ENCODE peak calls at places on chromosomes 7 and 10, in seven cellular contexts. V is IMR-90, J is right lobe of liver, Z is AG09309, N is RWPE1, A is heart left ventricle, T is HFFc6. F is an unnamed sample.
A peak's percentile ranks its signal among the peaks of the same experiment; 100 is the strongest.

GRCh38 chr10:103983367-103983911 is 16.5 kb downstream of the SLK start:
- DNase-seq in V (no peak), J (no peak), Z (no peak), N (no peak), A (no peak), T (no peak), F (no peak)

GRCh38 chr7:157136372-157136771 is 2.4 kb upstream of the UBE3C start:
- DNase-seq in V (peak; percentile 94), J (no peak), Z (peak; percentile 53), N (peak; percentile 55), A (no peak), T (peak; percentile 83), F (no peak)

GRCh38 chr10:107653832-107654287 is 489.4 kb upstream of the SORCS1 start:
- DNase-seq in V (peak; percentile 5), J (no peak), Z (peak; percentile 1), N (peak; percentile 11), A (peak; percentile 9), T (no peak), F (no peak)

GRCh38 chr7:167976-168791 is 24.2 kb upstream of the FAM20C start:
- DNase-seq in V (no peak), J (no peak), Z (no peak), N (no peak), A (no peak), T (no peak), F (peak; percentile 58)

GRCh38 chr10:12504628-12505027 is 155.3 kb downstream of the CAMK1D start:
- DNase-seq in V (no peak), J (no peak), Z (no peak), N (no peak), A (no peak), T (no peak), F (peak; percentile 41)

GRCh38 chr7:24573554-24574338 is 494 bp downstream of the PALS2 start:
- DNase-seq in V (peak; percentile 50), J (peak; percentile 59), Z (no peak), N (peak; percentile 54), A (peak; percentile 29), T (peak; percentile 31), F (peak; percentile 77)

GRCh38 chr10:122054046-122055025 is 65.4 kb downstream of the TACC2 start:
- DNase-seq in V (peak; percentile 68), J (peak; percentile 63), Z (no peak), N (peak; percentile 62), A (peak; percentile 72), T (peak; percentile 54), F (peak; percentile 76)

GRCh38 chr10:88038268-88038667 is 174.8 kb downstream of the PTEN start:
- DNase-seq in V (peak; percentile 92), J (no peak), Z (no peak), N (no peak), A (no peak), T (peak; percentile 50), F (no peak)

GRCh38 chr10:93437000-93437945 is 44.9 kb downstream of the MYOF start:
- DNase-seq in V (peak; percentile 99), J (peak; percentile 31), Z (peak; percentile 97), N (peak; percentile 94), A (peak; percentile 83), T (peak; percentile 98), F (peak; percentile 82)

DNA sequence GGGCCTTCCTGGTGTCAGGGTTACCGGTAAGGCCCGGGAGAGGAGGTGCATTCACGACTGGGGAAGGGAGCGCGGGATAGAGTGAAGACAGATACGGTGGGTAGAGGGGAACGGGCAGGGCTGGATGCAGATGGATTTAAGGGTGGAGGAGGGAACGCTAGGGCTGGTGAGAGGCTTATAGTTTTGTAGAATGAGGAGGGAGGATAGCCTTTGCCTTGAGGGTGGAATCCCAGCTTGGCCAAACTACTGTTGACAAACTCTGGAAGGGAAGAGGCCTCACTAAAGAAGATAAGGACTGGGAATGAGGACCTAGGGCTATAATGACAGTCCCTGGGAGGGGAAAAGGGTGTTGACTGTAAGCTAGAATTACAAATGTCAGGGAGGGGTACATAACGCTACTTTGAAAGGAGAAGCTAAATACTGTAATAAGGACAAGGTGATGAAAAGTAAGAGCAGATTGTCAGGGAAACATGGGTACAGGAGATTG is 662 bp downstream of the BTRC start:
- DNase-seq in V (no peak), J (no peak), Z (no peak), N (peak; percentile 28), A (no peak), T (no peak), F (no peak)
- TF ChIP-seq CTCF in V (no peak), J (no peak), Z (no peak), N (no peak), A (no peak), T (no peak), F (no peak)

GRCh38 chr10:89374716-89375115 is 3.1 kb upstream of the IFIT1B start:
- DNase-seq in V (no peak), J (no peak), Z (no peak), N (no peak), A (peak; percentile 27), T (no peak), F (no peak)

GRCh38 chr10:89373916-89374711 is 3.7 kb upstream of the IFIT1B start:
- DNase-seq in V (peak; percentile 94), J (peak; percentile 73), Z (peak; percentile 91), N (no peak), A (peak; percentile 90), T (peak; percentile 94), F (no peak)

GRCh38 chr10:89382757-89383156 is 4.9 kb downstream of the IFIT1B start:
- DNase-seq in V (peak; percentile 18), J (no peak), Z (no peak), N (no peak), A (no peak), T (no peak), F (no peak)

GRCh38 chr10:89378006-89378627 is at the start of gene IFIT1B:
- DNase-seq in V (no peak), J (no peak), Z (no peak), N (no peak), A (no peak), T (no peak), F (no peak)
- TF ChIP-seq CTCF in V (no peak), J (no peak), Z (no peak), N (no peak), A (no peak), T (no peak), F (no peak)

GRCh38 chr7:55249332-55249731 is 115.8 kb upstream of the LANCL2 start:
- DNase-seq in V (no peak), J (no peak), Z (no peak), N (no peak), A (no peak), T (no peak), F (no peak)

GRCh38 chr7:55251313-55251712 is 113.8 kb upstream of the LANCL2 start:
- DNase-seq in V (no peak), J (no peak), Z (no peak), N (no peak), A (no peak), T (no peak), F (no peak)

GRCh38 chr7:55251911-55252310 is 113.2 kb upstream of the LANCL2 start:
- DNase-seq in V (no peak), J (no peak), Z (no peak), N (no peak), A (no peak), T (no peak), F (no peak)

GRCh38 chr7:55248526-55248925 is 116.6 kb upstream of the LANCL2 start:
- DNase-seq in V (no peak), J (no peak), Z (no peak), N (no peak), A (no peak), T (no peak), F (no peak)

DNA sequence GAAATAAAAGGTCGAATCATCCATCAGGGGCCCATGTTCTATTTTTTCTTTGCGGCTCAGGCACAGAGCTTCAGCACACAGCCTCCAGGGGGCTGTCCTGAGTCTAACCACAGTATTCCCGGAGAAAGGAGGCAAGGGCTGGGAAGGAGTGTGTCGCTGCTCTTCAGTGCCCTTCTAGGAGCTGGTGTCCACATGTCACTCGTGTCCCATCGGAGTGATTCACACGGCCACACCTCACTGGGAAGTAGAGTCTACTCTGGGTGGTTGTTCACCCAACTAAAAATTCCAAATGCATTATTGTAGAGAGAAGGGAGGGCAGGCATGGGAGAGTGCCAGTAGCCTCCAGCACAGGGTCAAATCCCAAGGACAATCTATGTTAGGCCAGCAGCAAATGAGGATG is 114.8 kb upstream of the LANCL2 start:
- DNase-seq in V (no peak), J (no peak), Z (no peak), N (peak; percentile 34), A (no peak), T (no peak), F (no peak)
- TF ChIP-seq CTCF in V (peak; percentile 42), J (peak; percentile 61), Z (peak; percentile 56), N (peak; percentile 48), A (peak; percentile 20), T (peak; percentile 72), F (peak; percentile 47)

GRCh38 chr7:88344271-88344670 is 37.6 kb upstream of the STEAP4 start:
- DNase-seq in V (no peak), J (no peak), Z (no peak), N (no peak), A (no peak), T (no peak), F (no peak)

GRCh38 chr7:88346357-88346756 is 39.7 kb upstream of the STEAP4 start:
- DNase-seq in V (no peak), J (no peak), Z (no peak), N (no peak), A (no peak), T (no peak), F (no peak)

GRCh38 chr7:88344956-88345832 is 38.5 kb upstream of the STEAP4 start:
- DNase-seq in V (no peak), J (peak; percentile 54), Z (no peak), N (peak; percentile 26), A (peak; percentile 33), T (no peak), F (peak; percentile 80)

GRCh38 chr7:88350118-88350517 is 43.4 kb upstream of the STEAP4 start:
- DNase-seq in V (no peak), J (no peak), Z (no peak), N (no peak), A (no peak), T (no peak), F (no peak)

GRCh38 chr7:88347098-88347497 is 40.4 kb upstream of the STEAP4 start:
- DNase-seq in V (no peak), J (peak; percentile 47), Z (no peak), N (no peak), A (no peak), T (no peak), F (peak; percentile 68)
- TF ChIP-seq CTCF in V (no peak), J (no peak), Z (no peak), N (no peak), A (no peak), T (no peak), F (no peak)

DNA sequence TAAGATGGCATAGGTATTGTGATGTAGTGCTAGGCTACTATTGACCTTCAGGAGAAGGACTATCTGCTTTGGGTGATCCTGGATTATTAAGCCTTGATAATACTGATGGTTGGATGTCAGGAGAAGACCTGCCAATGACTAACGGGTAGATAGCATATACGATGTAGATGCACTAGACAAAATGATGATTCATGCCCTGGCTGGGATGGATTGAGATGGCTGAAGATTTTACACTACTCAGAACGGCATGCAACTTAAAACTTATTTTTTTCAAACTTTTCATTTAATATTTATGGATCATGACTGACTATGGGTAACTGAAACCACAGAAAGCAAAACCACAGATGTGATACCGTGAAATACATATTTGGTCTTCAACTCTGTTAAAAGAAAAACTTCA is 124.7 kb upstream of the CDK13 start:
- DNase-seq in V (peak; percentile 7), J (no peak), Z (no peak), N (no peak), A (no peak), T (no peak), F (no peak)
- TF ChIP-seq CTCF in V (no peak), J (no peak), Z (no peak), N (no peak), A (no peak), T (no peak), F (no peak)

F was measured in upper lobe of right lung.